ENCODE peak calls at places on chromosome 3, in five cellular contexts. T is HT1080; H is EH; D is pons; W is activated CD8-positive, alpha-beta memory T cell treated with anti-CD3 and anti-CD28 coated beads for 24 hours. V is an unnamed sample.
A peak's percentile ranks its signal among the peaks of the same experiment; 100 is the strongest.

GRCh38 chr3:40997711-40998519 is 201.4 kb upstream of the CTNNB1 start:
- DNase-seq in T (no peak), H (peak; percentile 5), D (no peak), W (no peak), V (peak; percentile 49)

GRCh38 chr3:197189633-197190032 is 108.8 kb downstream of the DLG1 start:
- DNase-seq in T (no peak), H (peak; percentile 15), D (no peak), W (no peak), V (no peak)

GRCh38 chr3:134308350-134308891 is 57.8 kb upstream of the RYK start:
- DNase-seq in T (peak; percentile 90), H (peak; percentile 91), D (peak; percentile 85), W (peak; percentile 90), V (peak; percentile 81)

GRCh38 chr3:133943639-133944131 is 48.0 kb upstream of the RAB6B start:
- DNase-seq in T (peak; percentile 94), H (peak; percentile 88), D (no peak), W (no peak), V (peak; percentile 91)

GRCh38 chr3:13708301-13708700 is 159.4 kb downstream of the FBLN2 start:
- DNase-seq in T (no peak), H (no peak), D (no peak), W (peak; percentile 21), V (no peak)

GRCh38 chr3:72565593-72565992 is 282.7 kb downstream of the SHQ1 start:
- DNase-seq in T (no peak), H (no peak), D (no peak), W (no peak), V (no peak)

GRCh38 chr3:128492353-128493220 is at the start of gene GATA2:
- DNase-seq in T (no peak), H (peak; percentile 50), D (no peak), W (peak; percentile 72), V (peak; percentile 32)

GRCh38 chr3:194296832-194297666 is 54.1 kb downstream of the CPN2 start:
- DNase-seq in T (no peak), H (no peak), D (no peak), W (no peak), V (peak; percentile 55)

GRCh38 chr3:19046440-19046839 is 101.9 kb upstream of the KCNH8 start:
- DNase-seq in T (no peak), H (no peak), D (peak; percentile 30), W (no peak), V (peak; percentile 6)

GRCh38 chr3:141052570-141053069 is 1.5 kb downstream of the SPSB4 start:
- DNase-seq in T (no peak), H (no peak), D (no peak), W (no peak), V (no peak)

GRCh38 chr3:70138606-70139005 is 139.1 kb downstream of the SAMMSON start:
- DNase-seq in T (peak; percentile 10), H (no peak), D (no peak), W (no peak), V (peak; percentile 35)

GRCh38 chr3:169815590-169816150 is 3.0 kb upstream of the LRRC34 start:
- DNase-seq in T (no peak), H (no peak), D (no peak), W (no peak), V (no peak)

GRCh38 chr3:128439226-128439625 is 27.5 kb downstream of the DNAJB8 start:
- DNase-seq in T (no peak), H (peak; percentile 69), D (no peak), W (no peak), V (peak; percentile 55)

GRCh38 chr3:73493543-73494314 is 131.0 kb downstream of the PDZRN3 start:
- DNase-seq in T (no peak), H (peak; percentile 88), D (no peak), W (no peak), V (peak; percentile 20)

GRCh38 chr3:167895178-167895577 is 159.7 kb downstream of the SERPINI1 start:
- DNase-seq in T (no peak), H (no peak), D (no peak), W (no peak), V (no peak)

GRCh38 chr3:136074546-136074945 is 109.0 kb downstream of the PPP2R3A start:
- DNase-seq in T (peak; percentile 55), H (peak; percentile 63), D (no peak), W (no peak), V (peak; percentile 53)

GRCh38 chr3:8441969-8442559 is 59.6 kb upstream of the LMCD1 start:
- DNase-seq in T (peak; percentile 71), H (peak; percentile 85), D (peak; percentile 82), W (no peak), V (peak; percentile 82)

GRCh38 chr3:72177075-72178050 is 392.4 kb upstream of the PROK2 start:
- DNase-seq in T (peak; percentile 6), H (peak; percentile 70), D (peak; percentile 70), W (no peak), V (peak; percentile 42)

GRCh38 chr3:57331078-57331477 is 38.6 kb upstream of the ASB14 start:
- DNase-seq in T (no peak), H (no peak), D (no peak), W (no peak), V (no peak)

GRCh38 chr3:39149059-39149455 is 4.3 kb downstream of the CSRNP1 start:
- DNase-seq in T (no peak), H (no peak), D (no peak), W (peak; percentile 40), V (no peak)

GRCh38 chr3:67610458-67610857 is 44.0 kb downstream of the SUCLG2 start:
- DNase-seq in T (peak; percentile 90), H (peak; percentile 69), D (no peak), W (no peak), V (peak; percentile 75)

GRCh38 chr3:21954709-21955108 is 203.7 kb upstream of the ZNF385D start:
- DNase-seq in T (peak; percentile 19), H (peak; percentile 83), D (no peak), W (no peak), V (peak; percentile 2)

GRCh38 chr3:85781806-85782205 is 823.0 kb downstream of the CADM2 start:
- DNase-seq in T (no peak), H (no peak), D (no peak), W (no peak), V (no peak)

GRCh38 chr3:173402656-173403055 is 5.1 kb downstream of the NLGN1 start:
- DNase-seq in T (no peak), H (no peak), D (peak; percentile 45), W (no peak), V (no peak)

GRCh38 chr3:113684271-113684819 is 12.1 kb downstream of the USF3 start:
- DNase-seq in T (no peak), H (no peak), D (no peak), W (no peak), V (no peak)

GRCh38 chr3:119359476-119359998 is 65.4 kb downstream of the ARHGAP31 start:
- DNase-seq in T (no peak), H (no peak), D (no peak), W (no peak), V (no peak)

GRCh38 chr3:55592572-55592971 is 105.5 kb upstream of the WNT5A start:
- DNase-seq in T (no peak), H (no peak), D (no peak), W (no peak), V (no peak)

GRCh38 chr3:138914870-138915502 is 32.0 kb downstream of the FOXL2 start:
- DNase-seq in T (peak; percentile 86), H (peak; percentile 76), D (peak; percentile 51), W (no peak), V (no peak)

GRCh38 chr3:53089511-53089910 is 40.7 kb downstream of the RFT1 start:
- DNase-seq in T (no peak), H (peak; percentile 22), D (peak; percentile 26), W (no peak), V (no peak)

GRCh38 chr3:86973440-86973839 is 17.5 kb downstream of the VGLL3 start:
- DNase-seq in T (peak; percentile 68), H (peak; percentile 94), D (no peak), W (no peak), V (peak; percentile 85)

GRCh38 chr3:43855674-43856299 is 165.0 kb downstream of the ABHD5 start:
- DNase-seq in T (peak; percentile 75), H (peak; percentile 78), D (peak; percentile 63), W (peak; percentile 70), V (peak; percentile 70)

GRCh38 chr3:196648856-196649255 is 9.4 kb downstream of the NRROS start:
- DNase-seq in T (no peak), H (peak; percentile 22), D (no peak), W (no peak), V (peak; percentile 11)

GRCh38 chr3:140092883-140093536 is 158.0 kb downstream of the CLSTN2 start:
- DNase-seq in T (peak; percentile 20), H (no peak), D (peak; percentile 21), W (no peak), V (no peak)

GRCh38 chr3:110752307-110752706 is 319.3 kb upstream of the NECTIN3 start:
- DNase-seq in T (no peak), H (peak; percentile 16), D (no peak), W (no peak), V (no peak)

GRCh38 chr3:120203016-120203415 is 82.0 kb downstream of the GPR156 start:
- DNase-seq in T (peak; percentile 67), H (peak; percentile 86), D (peak; percentile 68), W (no peak), V (peak; percentile 22)

V was measured in kidney tubule cell.